ENCODE peak calls at places on chromosomes 13 and 19, in six cellular contexts. One of them, this sample, is unnamed.

GRCh38 chr19:11018743-11019142 is 57.9 kb downstream of the SMARCA4 start:
- DNase-seq in neuronal stem cell: no peak
- DNase-seq in H1: no peak
- DNase-seq in IMR-90: no peak
- DNase-seq in mesenchymal stem cell: no peak
- DNase-seq in trophoblast cell: peak; percentile 89
- DNase-seq in this sample: no peak

GRCh38 chr19:10603873-10604459 is 16.9 kb upstream of the AP1M2 start:
- DNase-seq in neuronal stem cell: no peak
- DNase-seq in mesenchymal stem cell: peak; percentile 48
- DNase-seq in trophoblast cell: no peak
- DNase-seq in IMR-90: no peak
- DNase-seq in H1: no peak
- DNase-seq in this sample: no peak

GRCh38 chr19:7894612-7895309 is 6.5 kb downstream of the LRRC8E start:
- DNase-seq in IMR-90: no peak
- DNase-seq in H1: no peak
- DNase-seq in trophoblast cell: no peak
- DNase-seq in neuronal stem cell: no peak
- DNase-seq in mesenchymal stem cell: no peak
- DNase-seq in this sample: no peak

GRCh38 chr19:38196245-38196837 is 27.7 kb downstream of the DPF1 start:
- DNase-seq in neuronal stem cell: no peak
- DNase-seq in H1: no peak
- DNase-seq in trophoblast cell: no peak
- DNase-seq in mesenchymal stem cell: no peak
- DNase-seq in IMR-90: no peak
- DNase-seq in this sample: no peak

GRCh38 chr19:12867120-12868099 is 13.8 kb downstream of the DNASE2 start:
- DNase-seq in neuronal stem cell: peak; percentile 90
- DNase-seq in mesenchymal stem cell: peak; percentile 75
- DNase-seq in H1: peak; percentile 96
- DNase-seq in trophoblast cell: no peak
- DNase-seq in IMR-90: peak; percentile 43
- DNase-seq in this sample: peak; percentile 94

GRCh38 chr19:33460221-33460908 is 61.2 kb downstream of the PEPD start:
- DNase-seq in neuronal stem cell: no peak
- DNase-seq in IMR-90: no peak
- DNase-seq in trophoblast cell: no peak
- DNase-seq in mesenchymal stem cell: no peak
- DNase-seq in H1: no peak
- DNase-seq in this sample: peak; percentile 15

GRCh38 chr13:98823442-98823841 is 71.0 kb upstream of the SLC15A1 start:
- DNase-seq in mesenchymal stem cell: no peak
- DNase-seq in neuronal stem cell: no peak
- DNase-seq in trophoblast cell: no peak
- DNase-seq in IMR-90: no peak
- DNase-seq in H1: no peak
- DNase-seq in this sample: no peak

GRCh38 chr13:32639502-32640105 is 53.4 kb downstream of the PDS5B start:
- DNase-seq in H1: no peak
- DNase-seq in neuronal stem cell: peak; percentile 12
- DNase-seq in trophoblast cell: peak; percentile 30
- DNase-seq in mesenchymal stem cell: peak; percentile 67
- DNase-seq in IMR-90: peak; percentile 77
- DNase-seq in this sample: no peak

GRCh38 chr19:12112238-12112637 is 27.9 kb downstream of the ZNF20 start:
- DNase-seq in IMR-90: no peak
- DNase-seq in H1: no peak
- DNase-seq in trophoblast cell: no peak
- DNase-seq in mesenchymal stem cell: no peak
- DNase-seq in neuronal stem cell: no peak
- DNase-seq in this sample: no peak

GRCh38 chr13:48405865-48406264 is 7.0 kb downstream of the LPAR6 start:
- DNase-seq in neuronal stem cell: no peak
- DNase-seq in IMR-90: peak; percentile 36
- DNase-seq in H1: no peak
- DNase-seq in trophoblast cell: no peak
- DNase-seq in mesenchymal stem cell: peak; percentile 52
- DNase-seq in this sample: no peak

GRCh38 chr13:113005076-113005865 is 36.3 kb downstream of the MCF2L start:
- DNase-seq in mesenchymal stem cell: no peak
- DNase-seq in IMR-90: no peak
- DNase-seq in trophoblast cell: no peak
- DNase-seq in H1: no peak
- DNase-seq in neuronal stem cell: no peak
- DNase-seq in this sample: no peak

GRCh38 chr19:2359992-2360875 is at the start of gene TMPRSS9:
- DNase-seq in neuronal stem cell: no peak
- DNase-seq in H1: no peak
- DNase-seq in mesenchymal stem cell: no peak
- DNase-seq in IMR-90: no peak
- DNase-seq in trophoblast cell: no peak
- DNase-seq in this sample: no peak

GRCh38 chr13:75881109-75881775 is 245.1 kb downstream of the LMO7 start:
- DNase-seq in H1: no peak
- DNase-seq in mesenchymal stem cell: peak; percentile 83
- DNase-seq in neuronal stem cell: no peak
- DNase-seq in trophoblast cell: no peak
- DNase-seq in IMR-90: peak; percentile 77
- DNase-seq in this sample: no peak

GRCh38 chr19:40862785-40863184 is 12.5 kb upstream of the CYP2A6 start:
- DNase-seq in trophoblast cell: no peak
- DNase-seq in neuronal stem cell: no peak
- DNase-seq in mesenchymal stem cell: peak; percentile 5
- DNase-seq in H1: no peak
- DNase-seq in IMR-90: no peak
- DNase-seq in this sample: no peak

GRCh38 chr19:18793144-18794028 is 2.3 kb upstream of the COMP start:
- DNase-seq in trophoblast cell: no peak
- DNase-seq in neuronal stem cell: no peak
- DNase-seq in mesenchymal stem cell: no peak
- DNase-seq in H1: no peak
- DNase-seq in IMR-90: no peak
- DNase-seq in this sample: no peak

GRCh38 chr19:48837081-48837524 is 812 bp upstream of the HSD17B14 start:
- DNase-seq in mesenchymal stem cell: peak; percentile 94
- DNase-seq in H1: peak; percentile 94
- DNase-seq in neuronal stem cell: peak; percentile 93
- DNase-seq in IMR-90: peak; percentile 78
- DNase-seq in trophoblast cell: peak; percentile 71
- DNase-seq in this sample: peak; percentile 98

GRCh38 chr19:17487240-17488121 is 17.2 kb downstream of the SLC27A1 start:
- DNase-seq in H1: no peak
- DNase-seq in mesenchymal stem cell: no peak
- DNase-seq in neuronal stem cell: no peak
- DNase-seq in trophoblast cell: no peak
- DNase-seq in IMR-90: no peak
- DNase-seq in this sample: no peak

GRCh38 chr13:72726721-72727416 is 560 bp downstream of the MZT1 start:
- DNase-seq in IMR-90: no peak
- DNase-seq in H1: no peak
- DNase-seq in mesenchymal stem cell: peak; percentile 26
- DNase-seq in neuronal stem cell: peak; percentile 9
- DNase-seq in trophoblast cell: peak; percentile 30
- DNase-seq in this sample: peak; percentile 60

GRCh38 chr13:112938680-112939079 is 30.3 kb upstream of the MCF2L start:
- DNase-seq in mesenchymal stem cell: no peak
- DNase-seq in IMR-90: no peak
- DNase-seq in trophoblast cell: no peak
- DNase-seq in neuronal stem cell: no peak
- DNase-seq in H1: no peak
- DNase-seq in this sample: no peak

GRCh38 chr13:37884026-37884425 is 14.5 kb upstream of the TRPC4 start:
- DNase-seq in IMR-90: no peak
- DNase-seq in mesenchymal stem cell: no peak
- DNase-seq in trophoblast cell: no peak
- DNase-seq in H1: no peak
- DNase-seq in neuronal stem cell: no peak
- DNase-seq in this sample: no peak

GRCh38 chr19:4052993-4053422 is 13.7 kb downstream of the ZBTB7A start:
- DNase-seq in H1: no peak
- DNase-seq in mesenchymal stem cell: no peak
- DNase-seq in trophoblast cell: no peak
- DNase-seq in neuronal stem cell: no peak
- DNase-seq in IMR-90: no peak
- DNase-seq in this sample: no peak

GRCh38 chr13:52356327-52356726 is 49.6 kb downstream of the THSD1 start:
- DNase-seq in mesenchymal stem cell: no peak
- DNase-seq in trophoblast cell: no peak
- DNase-seq in IMR-90: peak; percentile 57
- DNase-seq in H1: no peak
- DNase-seq in neuronal stem cell: no peak
- DNase-seq in this sample: no peak

GRCh38 chr13:24264976-24265375 is 44.4 kb upstream of the C1QTNF9 start:
- DNase-seq in neuronal stem cell: no peak
- DNase-seq in H1: no peak
- DNase-seq in trophoblast cell: no peak
- DNase-seq in IMR-90: no peak
- DNase-seq in mesenchymal stem cell: no peak
- DNase-seq in this sample: no peak

GRCh38 chr19:12733369-12733896 is 1.1 kb downstream of the TRIR start:
- DNase-seq in trophoblast cell: peak; percentile 76
- DNase-seq in H1: no peak
- DNase-seq in mesenchymal stem cell: peak; percentile 57
- DNase-seq in IMR-90: peak; percentile 45
- DNase-seq in neuronal stem cell: peak; percentile 18
- DNase-seq in this sample: no peak

GRCh38 chr13:49517461-49517860 is 21.7 kb downstream of the PHF11 start:
- DNase-seq in neuronal stem cell: no peak
- DNase-seq in trophoblast cell: no peak
- DNase-seq in IMR-90: no peak
- DNase-seq in H1: no peak
- DNase-seq in mesenchymal stem cell: peak; percentile 40
- DNase-seq in this sample: no peak

GRCh38 chr13:113420833-113421600 is 32.3 kb downstream of the ADPRHL1 start:
- DNase-seq in IMR-90: no peak
- DNase-seq in trophoblast cell: no peak
- DNase-seq in neuronal stem cell: no peak
- DNase-seq in H1: no peak
- DNase-seq in mesenchymal stem cell: no peak
- DNase-seq in this sample: peak; percentile 58

GRCh38 chr13:110697842-110698241 is 8.1 kb downstream of the CARS2 start:
- DNase-seq in trophoblast cell: no peak
- DNase-seq in neuronal stem cell: no peak
- DNase-seq in H1: no peak
- DNase-seq in IMR-90: no peak
- DNase-seq in mesenchymal stem cell: no peak
- DNase-seq in this sample: no peak
- H3K4me2 ChIP-seq in trophoblast cell: no peak overlapping the region
- H3K4me2 ChIP-seq in neuronal stem cell: no peak overlapping the region
- H3K4me2 ChIP-seq in H1: no peak overlapping the region
- H3K4me2 ChIP-seq in IMR-90: no peak overlapping the region
- H3K4me2 ChIP-seq in mesenchymal stem cell: no peak overlapping the region
- H3K4me2 ChIP-seq in this sample: no peak overlapping the region

DNA sequence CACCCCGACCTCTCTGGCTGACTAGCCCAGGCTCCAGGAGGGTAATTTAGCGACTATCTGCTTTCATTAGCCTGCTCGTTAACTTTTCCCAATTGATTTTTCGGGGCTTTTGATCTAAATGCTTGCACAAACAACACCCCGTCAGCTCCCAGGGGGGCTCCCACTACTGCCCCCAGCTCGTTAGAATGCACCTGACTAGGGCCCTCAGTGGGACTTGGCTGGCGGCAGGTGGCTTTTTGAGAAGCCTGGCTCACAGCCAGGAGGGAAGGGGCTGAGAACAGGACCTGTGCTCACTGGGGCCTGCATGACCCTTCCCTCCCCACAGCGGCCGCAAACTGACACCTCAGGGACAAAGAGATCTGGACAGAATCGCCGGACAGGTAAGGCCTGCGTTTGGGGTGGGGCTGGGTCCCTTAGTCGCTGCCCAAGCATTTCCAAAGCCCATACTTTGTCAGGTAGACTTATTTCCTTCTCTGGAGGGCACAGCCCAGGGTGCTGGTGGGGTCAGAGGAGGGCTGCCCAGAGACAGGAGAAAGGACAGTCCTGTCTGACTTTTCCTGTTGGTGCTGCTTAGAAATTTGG is 7.6 kb upstream of the CD79A start:
- DNase-seq in mesenchymal stem cell: no peak
- DNase-seq in H1: no peak
- DNase-seq in neuronal stem cell: no peak
- DNase-seq in trophoblast cell: no peak
- DNase-seq in IMR-90: no peak
- DNase-seq in this sample: no peak
- H3K9ac ChIP-seq in mesenchymal stem cell: peak overlapping the region; percentile 26
- H3K9ac ChIP-seq in H1: no peak overlapping the region
- H3K9ac ChIP-seq in neuronal stem cell: no peak overlapping the region
- H3K9ac ChIP-seq in trophoblast cell: no peak overlapping the region
- H3K9ac ChIP-seq in IMR-90: no peak overlapping the region
- H3K9ac ChIP-seq in this sample: no peak overlapping the region

GRCh38 chr19:47243776-47244547 is 12.4 kb upstream of the CCDC9 start:
- DNase-seq in H1: peak; percentile 99
- DNase-seq in neuronal stem cell: peak; percentile 91
- DNase-seq in mesenchymal stem cell: peak; percentile 98
- DNase-seq in IMR-90: peak; percentile 97
- DNase-seq in trophoblast cell: peak; percentile 96
- DNase-seq in this sample: peak; percentile 97

GRCh38 chr19:47243364-47243775 is 12.4 kb upstream of the BBC3 start:
- DNase-seq in trophoblast cell: no peak
- DNase-seq in neuronal stem cell: no peak
- DNase-seq in IMR-90: no peak
- DNase-seq in mesenchymal stem cell: no peak
- DNase-seq in H1: peak; percentile 60
- DNase-seq in this sample: no peak

GRCh38 chr19:47241919-47242644 is 11.1 kb upstream of the BBC3 start:
- DNase-seq in mesenchymal stem cell: peak; percentile 56
- DNase-seq in IMR-90: no peak
- DNase-seq in H1: no peak
- DNase-seq in neuronal stem cell: no peak
- DNase-seq in trophoblast cell: no peak
- DNase-seq in this sample: no peak

DNA sequence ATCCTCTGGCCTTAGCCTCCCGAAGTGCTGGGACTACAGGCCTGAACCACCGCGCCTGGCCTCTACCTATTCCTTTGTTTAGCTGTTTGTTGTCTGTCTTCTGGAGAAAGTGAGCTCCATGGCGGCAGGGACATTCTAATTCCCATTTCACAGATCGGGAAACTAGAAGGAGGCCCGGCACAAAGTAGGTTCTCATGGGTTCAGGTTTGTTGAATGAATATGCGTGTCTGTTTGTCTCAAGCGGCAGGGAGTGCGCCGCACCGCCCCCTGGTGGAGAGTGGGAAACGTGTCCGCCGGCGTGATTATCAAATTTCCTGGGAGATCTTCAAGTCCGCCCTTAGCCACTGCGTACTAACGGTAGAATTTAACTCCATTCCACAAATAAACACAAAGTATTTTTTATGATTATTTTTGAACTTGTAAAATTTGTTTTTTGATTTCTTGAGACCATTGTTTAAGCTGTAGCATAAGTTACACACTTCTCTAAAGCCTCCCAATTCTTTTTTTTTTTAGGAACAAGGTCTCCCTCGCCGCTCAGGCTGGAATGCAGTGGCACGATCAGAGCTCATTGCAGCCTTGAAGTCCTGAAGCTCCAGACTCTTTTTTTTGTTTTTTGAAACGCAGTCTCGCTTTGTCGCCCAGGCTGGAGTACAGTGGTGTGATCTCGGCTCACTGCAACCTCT is 8.9 kb upstream of the CCDC9 start:
- DNase-seq in neuronal stem cell: no peak
- DNase-seq in trophoblast cell: peak; percentile 69
- DNase-seq in H1: peak; percentile 92
- DNase-seq in IMR-90: peak; percentile 75
- DNase-seq in mesenchymal stem cell: peak; percentile 78
- DNase-seq in this sample: peak; percentile 80
- H4K91ac ChIP-seq in neuronal stem cell: no peak overlapping the region
- H4K91ac ChIP-seq in trophoblast cell: no peak overlapping the region
- H4K91ac ChIP-seq in H1: no peak overlapping the region
- H4K91ac ChIP-seq in IMR-90: no peak overlapping the region
- H4K91ac ChIP-seq in mesenchymal stem cell: peak overlapping the region; percentile 83
- H4K91ac ChIP-seq in this sample: no peak overlapping the region

GRCh38 chr13:80630685-80631121 is 289.8 kb upstream of the SPRY2 start:
- DNase-seq in IMR-90: no peak
- DNase-seq in trophoblast cell: no peak
- DNase-seq in mesenchymal stem cell: peak; percentile 62
- DNase-seq in H1: no peak
- DNase-seq in neuronal stem cell: no peak
- DNase-seq in this sample: no peak
- H3K4me2 ChIP-seq in IMR-90: no peak overlapping the region
- H3K4me2 ChIP-seq in trophoblast cell: no peak overlapping the region
- H3K4me2 ChIP-seq in mesenchymal stem cell: no peak overlapping the region
- H3K4me2 ChIP-seq in H1: no peak overlapping the region
- H3K4me2 ChIP-seq in neuronal stem cell: no peak overlapping the region
- H3K4me2 ChIP-seq in this sample: no peak overlapping the region

This sample was measured in H9.